ENCODE peak calls at places on chromosomes 5 and 9, in four cellular contexts. H, W, N and D are unnamed samples.

GRCh38 chr5:91074615-91075014 is 308.5 kb downstream of the ARRDC3 start:
- DNase-seq in H (no peak), N (no peak), W (no peak), D (no peak)

GRCh38 chr9:27487927-27488326 is 36.2 kb upstream of the IFNK start:
- DNase-seq in N (no peak), W (no peak), H (no peak), D (no peak)

GRCh38 chr5:65832603-65833228 is 93.7 kb upstream of the ERBIN start:
- DNase-seq in W (no peak), H (no peak), N (no peak), D (no peak)

GRCh38 chr5:28398185-28398584 is 1359.8 kb upstream of the CDH9 start:
- DNase-seq in H (no peak), N (no peak), W (no peak), D (no peak)

GRCh38 chr5:116038817-116039216 is 6.5 kb downstream of the ARL14EPL start:
- DNase-seq in W (no peak), H (no peak), N (no peak), D (no peak)

GRCh38 chr5:67246108-67246507 is 49.5 kb upstream of the CD180 start:
- DNase-seq in N (peak; percentile 53), W (no peak), H (peak; percentile 43), D (peak; percentile 50)

GRCh38 chr5:96781031-96781733 is 26.6 kb downstream of the ERAP1 start:
- DNase-seq in H (no peak), N (peak; percentile 38), W (no peak), D (no peak)

GRCh38 chr9:137294091-137294683 is 7.9 kb downstream of the NRARP start:
- DNase-seq in W (peak; percentile 65), H (no peak), N (peak; percentile 74), D (peak; percentile 39)

GRCh38 chr9:131432597-131433301 is 38.9 kb downstream of the PRRC2B start:
- DNase-seq in W (no peak), N (no peak), H (no peak), D (no peak)

GRCh38 chr9:109270971-109271900 is 49.6 kb downstream of the EPB41L4B start:
- DNase-seq in W (no peak), H (no peak), N (no peak), D (no peak)

GRCh38 chr9:109272745-109273144 is 48.1 kb downstream of the EPB41L4B start:
- DNase-seq in W (no peak), H (no peak), N (no peak), D (no peak)

GRCh38 chr9:109269839-109270238 is 51.0 kb downstream of the EPB41L4B start:
- DNase-seq in H (no peak), W (no peak), N (no peak), D (no peak)

GRCh38 chr9:109272045-109272444 is 48.8 kb downstream of the EPB41L4B start:
- DNase-seq in N (no peak), H (no peak), W (no peak), D (no peak)

GRCh38 chr9:109270441-109270840 is 50.4 kb downstream of the EPB41L4B start:
- DNase-seq in W (no peak), H (no peak), N (no peak), D (no peak)
- H3K4me3 ChIP-seq in W (no peak overlapping the region), H (no peak overlapping the region), N (no peak overlapping the region), D (no peak overlapping the region)

GRCh38 chr5:177498013-177498847 is 826 bp upstream of the PDLIM7 start:
- DNase-seq in H (no peak), N (no peak), W (no peak), D (peak; percentile 67)
- H3K27ac ChIP-seq in H (peak overlapping the region; percentile 61), N (peak overlapping the region; percentile 21), W (no peak overlapping the region), D (peak overlapping the region; percentile 97)

DNA sequence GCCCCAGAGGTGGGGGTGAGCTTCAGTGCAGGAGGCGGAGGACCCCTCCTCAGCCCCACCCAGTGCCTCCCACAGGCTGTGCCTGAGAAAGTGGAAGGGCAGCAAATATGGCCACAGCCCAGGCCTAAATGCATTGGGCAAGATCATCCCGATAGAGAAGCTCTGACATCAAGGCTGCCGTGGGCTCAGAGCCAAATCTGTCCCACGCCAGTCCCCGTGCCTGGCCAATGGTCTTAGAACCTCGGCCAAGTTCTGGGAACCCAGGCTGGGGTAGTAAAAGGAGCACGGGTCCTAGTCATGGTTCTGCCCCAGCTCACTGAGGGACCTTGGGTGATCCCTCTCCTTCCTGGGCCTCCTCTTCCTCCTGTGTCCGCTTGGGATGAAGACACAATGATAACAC is 27.7 kb upstream of the TNIP1 start:
- DNase-seq in W (no peak), H (no peak), N (no peak), D (no peak)
- H3K4me1 ChIP-seq in W (no peaks in the 10 kb centered on the region), H (no peaks in the 10 kb centered on the region), N (no peaks in the 10 kb centered on the region), D (peaks cover 11% of the 10 kb centered on the region)

DNA sequence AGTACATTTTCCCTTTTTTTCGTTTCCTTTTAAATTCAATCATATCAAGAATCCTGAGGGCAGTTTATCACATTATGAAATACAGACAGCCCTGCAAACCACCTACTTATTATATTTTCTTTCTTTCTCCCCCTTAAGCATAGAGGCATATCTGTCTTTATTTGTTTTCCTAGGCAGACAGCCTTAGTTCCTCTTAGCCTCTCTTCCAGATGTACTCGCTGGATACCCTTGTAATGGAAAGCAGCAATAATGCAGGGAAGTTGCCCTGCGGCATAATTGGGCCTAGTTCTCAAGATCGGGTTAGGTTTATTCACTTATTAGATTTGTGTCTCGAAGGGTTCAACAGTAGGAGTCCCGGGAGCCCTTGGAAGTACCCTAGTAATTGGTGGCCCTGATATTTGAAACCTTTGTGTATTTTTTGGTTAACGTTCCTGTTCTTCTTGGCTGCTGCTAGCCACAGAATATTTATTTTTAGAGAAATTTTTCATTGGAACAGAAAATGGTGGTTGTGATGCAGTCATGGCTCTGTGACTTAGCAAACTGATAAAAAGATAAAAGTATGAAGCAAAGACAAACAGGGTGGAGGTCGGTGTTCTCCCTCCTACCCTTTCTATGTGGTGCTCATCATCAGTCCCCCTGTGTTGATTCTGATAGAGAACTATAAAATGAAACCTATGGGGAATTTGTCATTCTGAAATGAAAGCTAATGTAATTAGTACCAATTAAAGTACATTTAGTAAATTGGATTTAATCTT is 6.4 kb downstream of the TLE4 start:
- DNase-seq in W (no peak), N (no peak), H (no peak), D (no peak)
- H3K4me3 ChIP-seq in W (no peak overlapping the region), N (no peak overlapping the region), H (no peak overlapping the region), D (no peak overlapping the region)